ENCODE peak calls at places on chromosomes 12 and 14, in ten cellular contexts. L is A172; O is HTR-8/SVneo; D is midbrain; U is NCI-H1105 treated with DMSO at 0.1 percent for 48 hours; C is left cardiac atrium; F is progenitor cell of endocrine pancreas; E is cardiac muscle cell; A is body of pancreas; P is stimulated activated CD4-positive, alpha-beta T cell treated with anti-CD3 and anti-CD28 coated beads, Interleukin-1b, Interleukin-23, amount 100 ng/mL, for 1 hour. R is an unnamed sample.

GRCh38 chr14:73754911-73755360 is 40.8 kb upstream of the PNMA1 start:
- DNase-seq in U (no peak), C (peak), L (no peak), O (no peak), A (peak), P (no peak), D (peak), F (no peak), E (no peak), R (peak)

GRCh38 chr14:52741865-52742264 is 11.9 kb downstream of the STYX start:
- DNase-seq in U (no peak), D (no peak), O (no peak), L (no peak), F (no peak), A (no peak), P (no peak), C (no peak), E (no peak), R (no peak)

GRCh38 chr14:101494826-101495225 is 66.5 kb upstream of the DIO3 start:
- DNase-seq in L (no peak), P (no peak), O (no peak), A (no peak), E (no peak), U (no peak), C (peak), F (no peak), D (no peak), R (no peak)

GRCh38 chr12:90729741-90730140 is 225.2 kb downstream of the CCER1 start:
- DNase-seq in P (no peak), O (no peak), D (no peak), F (no peak), U (no peak), C (no peak), L (peak), E (no peak), A (no peak), R (peak)

GRCh38 chr12:117686911-117687377 is 281.8 kb downstream of the KSR2 start:
- DNase-seq in E (no peak), U (peak), D (no peak), C (peak), P (no peak), A (peak), O (peak), L (peak), F (no peak), R (no peak)

GRCh38 chr14:88868558-88869159 is 44.2 kb downstream of the TTC8 start:
- DNase-seq in O (no peak), F (no peak), U (peak), D (no peak), E (peak), P (no peak), C (no peak), A (no peak), L (peak), R (peak)

GRCh38 chr14:37658174-37658573 is 62.7 kb downstream of the TTC6 start:
- DNase-seq in C (no peak), O (no peak), E (no peak), D (no peak), U (peak), L (no peak), F (no peak), A (no peak), P (no peak), R (no peak)

GRCh38 chr12:106126441-106127288 is 12.1 kb downstream of the NUAK1 start:
- DNase-seq in P (no peak), C (no peak), F (no peak), D (no peak), L (peak), O (no peak), E (no peak), A (no peak), U (no peak), R (peak)

GRCh38 chr12:49810159-49810459 is 18.1 kb downstream of the NCKAP5L start:
- DNase-seq in O (no peak), C (no peak), L (no peak), F (no peak), E (no peak), D (no peak), U (no peak), A (no peak), P (no peak), R (no peak)

GRCh38 chr12:127297327-127297726 is 969.6 kb upstream of the TMEM132C start:
- DNase-seq in A (no peak), F (no peak), L (no peak), O (no peak), P (no peak), D (no peak), U (no peak), C (no peak), E (no peak), R (no peak)

GRCh38 chr12:78149459-78149858 is 318.8 kb downstream of the NAV3 start:
- DNase-seq in P (no peak), E (peak), O (no peak), D (no peak), A (no peak), C (no peak), U (peak), L (no peak), F (no peak), R (no peak)

GRCh38 chr14:39615352-39615751 is 183.1 kb upstream of the FBXO33 start:
- DNase-seq in U (no peak), L (no peak), F (no peak), C (no peak), O (no peak), E (no peak), A (no peak), D (no peak), P (no peak), R (no peak)

GRCh38 chr12:24814379-24815086 is 134.4 kb downstream of the BCAT1 start:
- DNase-seq in C (no peak), D (no peak), P (no peak), U (no peak), O (no peak), F (no peak), L (no peak), A (no peak), E (no peak), R (no peak)

GRCh38 chr12:119883234-119883633 is 6.1 kb upstream of the CIT start:
- DNase-seq in U (no peak), E (no peak), F (no peak), P (no peak), C (no peak), A (no peak), D (no peak), L (no peak), O (no peak), R (no peak)